ENCODE peak calls at places on chromosomes 1 and 21, in four cellular contexts. One of them, this sample, is unnamed.

GRCh38 chr1:115138973-115139372 is 49.7 kb upstream of the TSPAN2 start:
- DNase-seq in IMR-90: peak; percentile 94
- DNase-seq in pancreas: peak; percentile 86
- DNase-seq in mesenchymal stem cell: peak; percentile 87
- DNase-seq in this sample: peak; percentile 97

GRCh38 chr1:170765712-170766330 is 101.9 kb downstream of the PRRX1 start:
- DNase-seq in IMR-90: peak; percentile 64
- DNase-seq in pancreas: no peak
- DNase-seq in mesenchymal stem cell: peak; percentile 23
- DNase-seq in this sample: peak; percentile 79

GRCh38 chr1:208604295-208604694 is 360.1 kb upstream of the PLXNA2 start:
- DNase-seq in IMR-90: no peak
- DNase-seq in pancreas: no peak
- DNase-seq in mesenchymal stem cell: peak; percentile 25
- DNase-seq in this sample: no peak

GRCh38 chr1:220184503-220184902 is 87.8 kb downstream of the RAB3GAP2 start:
- DNase-seq in IMR-90: peak; percentile 57
- DNase-seq in pancreas: no peak
- DNase-seq in mesenchymal stem cell: no peak
- DNase-seq in this sample: peak; percentile 40

GRCh38 chr1:45530632-45531135 is 9.0 kb upstream of the PRDX1 start:
- DNase-seq in IMR-90: no peak
- DNase-seq in pancreas: no peak
- DNase-seq in mesenchymal stem cell: no peak
- DNase-seq in this sample: no peak

GRCh38 chr1:117290855-117291254 is 76.4 kb upstream of the MAN1A2 start:
- DNase-seq in IMR-90: no peak
- DNase-seq in pancreas: no peak
- DNase-seq in mesenchymal stem cell: no peak
- DNase-seq in this sample: peak; percentile 5

GRCh38 chr1:93630168-93630567 is 51.5 kb downstream of the BCAR3 start:
- DNase-seq in IMR-90: no peak
- DNase-seq in pancreas: no peak
- DNase-seq in mesenchymal stem cell: no peak
- DNase-seq in this sample: no peak

GRCh38 chr1:58515794-58516401 is 30.6 kb downstream of the OMA1 start:
- DNase-seq in IMR-90: peak; percentile 85
- DNase-seq in pancreas: no peak
- DNase-seq in mesenchymal stem cell: peak; percentile 82
- DNase-seq in this sample: peak; percentile 92

GRCh38 chr1:154843913-154844681 is 26.0 kb downstream of the KCNN3 start:
- DNase-seq in IMR-90: no peak
- DNase-seq in pancreas: no peak
- DNase-seq in mesenchymal stem cell: no peak
- DNase-seq in this sample: no peak

GRCh38 chr1:230067871-230068814 is 1.1 kb downstream of the GALNT2 start:
- DNase-seq in IMR-90: no peak
- DNase-seq in pancreas: peak; percentile 77
- DNase-seq in mesenchymal stem cell: peak; percentile 54
- DNase-seq in this sample: peak; percentile 72

GRCh38 chr1:17826165-17826488 is 71.0 kb downstream of the ACTL8 start:
- DNase-seq in IMR-90: peak; percentile 17
- DNase-seq in pancreas: peak; percentile 87
- DNase-seq in mesenchymal stem cell: peak; percentile 3
- DNase-seq in this sample: peak; percentile 29

GRCh38 chr1:24901791-24902470 is 28.1 kb downstream of the RUNX3 start:
- DNase-seq in IMR-90: no peak
- DNase-seq in pancreas: no peak
- DNase-seq in mesenchymal stem cell: no peak
- DNase-seq in this sample: no peak

DNA sequence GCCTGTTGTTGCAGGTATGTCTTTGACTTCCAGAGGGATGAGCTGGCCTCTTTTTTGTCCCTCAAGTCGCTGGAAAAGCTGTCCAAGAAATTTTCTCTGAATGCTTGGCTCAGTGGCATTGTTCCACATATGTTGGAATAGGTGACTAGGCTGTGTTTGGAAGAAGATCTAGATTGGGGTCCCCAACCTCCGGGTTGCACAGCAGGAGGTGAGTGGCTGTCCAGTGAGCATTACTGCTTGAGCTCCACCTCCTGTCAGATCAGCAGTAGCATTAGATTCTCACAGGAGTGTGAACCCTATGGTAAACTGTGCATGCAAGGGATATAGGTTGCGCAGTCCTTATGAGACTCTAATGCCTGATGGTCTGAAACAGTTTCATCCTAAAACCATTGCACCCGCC is 18.1 kb downstream of the BACH1 start:
- DNase-seq in IMR-90: no peak
- DNase-seq in pancreas: no peak
- DNase-seq in mesenchymal stem cell: no peak
- DNase-seq in this sample: no peak
- H3K4me3 ChIP-seq in IMR-90: no peak overlapping the region
- H3K4me3 ChIP-seq in pancreas: no peak overlapping the region
- H3K4me3 ChIP-seq in mesenchymal stem cell: no peak overlapping the region
- H3K4me3 ChIP-seq in this sample: no peak overlapping the region

DNA sequence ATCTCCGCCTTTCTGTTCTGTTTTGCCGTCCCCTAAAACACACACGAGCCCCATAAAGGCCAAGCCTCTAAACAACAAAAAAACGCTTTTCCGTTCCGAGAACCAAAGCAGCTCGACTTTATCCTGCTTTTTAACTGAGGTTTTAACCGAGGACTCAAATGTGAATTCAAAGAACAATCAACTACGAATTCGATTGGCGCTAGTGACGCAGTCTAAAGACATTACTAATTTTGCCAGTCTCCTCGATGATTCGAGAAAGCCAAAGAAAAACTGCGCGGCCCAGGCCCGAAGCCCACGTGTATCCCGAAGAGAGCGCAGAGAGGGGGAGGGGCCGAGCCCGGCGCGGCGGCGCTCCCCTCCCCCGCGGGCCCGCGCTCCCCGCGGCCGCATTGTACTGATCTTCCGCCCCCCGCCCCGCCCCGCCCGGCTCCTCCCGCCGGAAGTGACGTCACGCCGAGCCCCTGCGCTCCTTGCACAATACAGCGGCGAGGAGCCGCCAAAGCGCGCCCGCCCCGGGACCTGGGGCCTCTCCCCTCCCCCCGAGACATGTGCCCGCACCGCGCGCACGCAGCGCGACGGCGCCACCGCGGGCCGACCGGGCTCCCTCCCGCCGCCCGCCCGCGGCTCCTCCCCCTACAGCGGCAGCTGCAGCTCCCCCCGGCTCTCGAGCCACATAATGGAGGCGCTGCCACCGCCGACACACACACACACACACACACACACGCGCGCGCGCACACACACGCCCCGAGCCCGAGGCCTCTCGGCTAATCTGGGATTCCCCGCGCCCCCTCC is 1.4 kb downstream of the HNRNPU start:
- DNase-seq in IMR-90: peak; percentile 89
- DNase-seq in pancreas: peak; percentile 100
- DNase-seq in mesenchymal stem cell: peak; percentile 92
- DNase-seq in this sample: peak; percentile 98
- H3K4me1 ChIP-seq in IMR-90: peaks cover 9% of the 10 kb centered on the region
- H3K4me1 ChIP-seq in pancreas: peaks cover 26% of the 10 kb centered on the region
- H3K4me1 ChIP-seq in mesenchymal stem cell: peaks cover 6% of the 10 kb centered on the region
- H3K4me1 ChIP-seq in this sample: peaks cover 51% of the 10 kb centered on the region

GRCh38 chr1:234969630-234970370 is 158.8 kb downstream of the TOMM20 start:
- DNase-seq in IMR-90: peak; percentile 92
- DNase-seq in pancreas: peak; percentile 86
- DNase-seq in mesenchymal stem cell: peak; percentile 94
- DNase-seq in this sample: peak; percentile 89
- H3K4me3 ChIP-seq in IMR-90: peak overlapping the region; percentile 28
- H3K4me3 ChIP-seq in pancreas: peak overlapping the region; percentile 31
- H3K4me3 ChIP-seq in mesenchymal stem cell: no peak overlapping the region
- H3K4me3 ChIP-seq in this sample: peak overlapping the region; percentile 73

DNA sequence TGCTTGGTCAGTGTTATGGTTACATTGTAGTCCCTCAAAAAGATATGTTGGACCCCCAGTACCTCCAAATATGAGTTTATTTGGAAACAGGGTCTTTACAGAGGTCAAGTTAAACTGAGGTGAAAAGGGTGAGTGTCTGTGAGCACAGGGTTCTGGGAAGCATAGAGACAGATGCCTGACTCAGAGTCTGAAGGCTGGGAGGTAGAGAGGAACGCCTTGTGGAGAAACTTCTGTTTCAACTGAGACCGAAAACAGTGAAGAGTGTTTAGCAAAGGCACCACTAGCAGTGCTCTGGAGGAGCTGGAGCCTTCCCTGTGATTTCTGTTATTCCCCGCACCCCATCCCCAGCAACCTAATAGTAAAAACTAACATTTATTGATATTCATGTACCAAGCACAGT is 65.2 kb upstream of the LRRC8D start:
- DNase-seq in IMR-90: no peak
- DNase-seq in pancreas: no peak
- DNase-seq in mesenchymal stem cell: no peak
- DNase-seq in this sample: no peak
- H3K4me1 ChIP-seq in IMR-90: peaks cover 10% of the 10 kb centered on the region
- H3K4me1 ChIP-seq in pancreas: no peaks in the 10 kb centered on the region
- H3K4me1 ChIP-seq in mesenchymal stem cell: no peaks in the 10 kb centered on the region
- H3K4me1 ChIP-seq in this sample: peaks cover 37% of the 10 kb centered on the region

GRCh38 chr1:183235503-183235902 is 49.4 kb downstream of the LAMC2 start:
- DNase-seq in IMR-90: no peak
- DNase-seq in pancreas: no peak
- DNase-seq in mesenchymal stem cell: no peak
- DNase-seq in this sample: no peak
- H3K4me3 ChIP-seq in IMR-90: peak overlapping the region; percentile 41
- H3K4me3 ChIP-seq in pancreas: no peak overlapping the region
- H3K4me3 ChIP-seq in mesenchymal stem cell: no peak overlapping the region
- H3K4me3 ChIP-seq in this sample: peak overlapping the region; percentile 72

This sample was measured in adipocyte.